ENCODE peak calls at places on chromosomes 4 and X, in four cellular contexts. One of them, this sample, is unnamed.
A peak's percentile ranks its signal among the peaks of the same experiment; 100 is the strongest.

GRCh38 chr4:125750827-125751466 is 436.2 kb downstream of the FAT4 start:
- DNase-seq in AG10803: peak; percentile 52
- DNase-seq in right atrium auricular region: no peak
- DNase-seq in ELR: peak; percentile 73
- DNase-seq in this sample: no peak

GRCh38 chr4:186149872-186150271 is 41.5 kb upstream of the CYP4V2 start:
- DNase-seq in AG10803: peak; percentile 19
- DNase-seq in right atrium auricular region: peak; percentile 88
- DNase-seq in ELR: no peak
- DNase-seq in this sample: no peak

GRCh38 chr4:24768604-24769003 is 26.8 kb upstream of the SOD3 start:
- DNase-seq in AG10803: no peak
- DNase-seq in right atrium auricular region: no peak
- DNase-seq in ELR: no peak
- DNase-seq in this sample: no peak

GRCh38 chr4:1369091-1369450 is 22.1 kb downstream of the UVSSA start:
- DNase-seq in AG10803: no peak
- DNase-seq in right atrium auricular region: no peak
- DNase-seq in ELR: no peak
- DNase-seq in this sample: no peak

GRCh38 chrX:124435616-124436015 is 89.3 kb downstream of the SH2D1A start:
- DNase-seq in AG10803: no peak
- DNase-seq in right atrium auricular region: no peak
- DNase-seq in ELR: no peak
- DNase-seq in this sample: no peak

GRCh38 chr4:116055857-116056827 is 942.7 kb upstream of the NDST4 start:
- DNase-seq in AG10803: no peak
- DNase-seq in right atrium auricular region: no peak
- DNase-seq in ELR: peak; percentile 24
- DNase-seq in this sample: no peak

GRCh38 chr4:4425696-4426095 is 38.8 kb downstream of the NSG1 start:
- DNase-seq in AG10803: no peak
- DNase-seq in right atrium auricular region: no peak
- DNase-seq in ELR: no peak
- DNase-seq in this sample: no peak

GRCh38 chr4:145589923-145590702 is 29.1 kb upstream of the MMAA start:
- DNase-seq in AG10803: no peak
- DNase-seq in right atrium auricular region: no peak
- DNase-seq in ELR: peak; percentile 6
- DNase-seq in this sample: no peak

GRCh38 chr4:61500883-61501282 is 300.8 kb downstream of the ADGRL3 start:
- DNase-seq in AG10803: no peak
- DNase-seq in right atrium auricular region: no peak
- DNase-seq in ELR: peak; percentile 22
- DNase-seq in this sample: no peak

GRCh38 chrX:134375691-134376090 is 84.3 kb upstream of the HPRT1 start:
- DNase-seq in AG10803: no peak
- DNase-seq in right atrium auricular region: no peak
- DNase-seq in ELR: no peak
- DNase-seq in this sample: no peak

GRCh38 chr4:153649572-153649991 is 34.5 kb upstream of the TLR2 start:
- DNase-seq in AG10803: peak; percentile 10
- DNase-seq in right atrium auricular region: no peak
- DNase-seq in ELR: peak; percentile 63
- DNase-seq in this sample: no peak

GRCh38 chr4:5018603-5019002 is 655 bp downstream of the CYTL1 start:
- DNase-seq in AG10803: no peak
- DNase-seq in right atrium auricular region: peak; percentile 48
- DNase-seq in ELR: no peak
- DNase-seq in this sample: no peak

GRCh38 chr4:47933798-47934197 is 19.4 kb upstream of the NFXL1 start:
- DNase-seq in AG10803: peak; percentile 51
- DNase-seq in right atrium auricular region: no peak
- DNase-seq in ELR: peak; percentile 64
- DNase-seq in this sample: no peak

GRCh38 chr4:40377462-40378385 is 42.6 kb downstream of the CHRNA9 start:
- DNase-seq in AG10803: peak; percentile 33
- DNase-seq in right atrium auricular region: no peak
- DNase-seq in ELR: peak; percentile 19
- DNase-seq in this sample: no peak

GRCh38 chr4:3368841-3369760 is 72.7 kb upstream of the HGFAC start:
- DNase-seq in AG10803: no peak
- DNase-seq in right atrium auricular region: peak; percentile 53
- DNase-seq in ELR: no peak
- DNase-seq in this sample: no peak

GRCh38 chr4:94576163-94576562 is 124.4 kb downstream of the PDLIM5 start:
- DNase-seq in AG10803: no peak
- DNase-seq in right atrium auricular region: no peak
- DNase-seq in ELR: no peak
- DNase-seq in this sample: no peak

GRCh38 chrX:19964017-19964710 is 26.7 kb downstream of the BCLAF3 start:
- DNase-seq in AG10803: no peak
- DNase-seq in right atrium auricular region: no peak
- DNase-seq in ELR: no peak
- DNase-seq in this sample: no peak

GRCh38 chr4:71941001-71941400 is 90.8 kb upstream of the NPFFR2 start:
- DNase-seq in AG10803: peak; percentile 17
- DNase-seq in right atrium auricular region: no peak
- DNase-seq in ELR: peak; percentile 57
- DNase-seq in this sample: no peak

GRCh38 chr4:41323186-41323585 is 66.5 kb downstream of the UCHL1 start:
- DNase-seq in AG10803: no peak
- DNase-seq in right atrium auricular region: no peak
- DNase-seq in ELR: no peak
- DNase-seq in this sample: no peak

GRCh38 chr4:45007499-45007898 is 281.1 kb upstream of the GNPDA2 start:
- DNase-seq in AG10803: no peak
- DNase-seq in right atrium auricular region: no peak
- DNase-seq in ELR: no peak
- DNase-seq in this sample: no peak

GRCh38 chr4:24395937-24396336 is 188.4 kb downstream of the DHX15 start:
- DNase-seq in AG10803: no peak
- DNase-seq in right atrium auricular region: no peak
- DNase-seq in ELR: no peak
- DNase-seq in this sample: no peak

GRCh38 chrX:103215768-103216085 is 819 bp downstream of the BEX4 start:
- DNase-seq in AG10803: no peak
- DNase-seq in right atrium auricular region: no peak
- DNase-seq in ELR: peak; percentile 7
- DNase-seq in this sample: no peak

GRCh38 chrX:70720721-70721120 is 187.8 kb downstream of the TEX11 start:
- DNase-seq in AG10803: no peak
- DNase-seq in right atrium auricular region: no peak
- DNase-seq in ELR: peak; percentile 34
- DNase-seq in this sample: no peak

GRCh38 chr4:41268024-41268423 is 11.3 kb downstream of the UCHL1 start:
- DNase-seq in AG10803: peak; percentile 9
- DNase-seq in right atrium auricular region: no peak
- DNase-seq in ELR: no peak
- DNase-seq in this sample: no peak

GRCh38 chr4:108851346-108851745 is 88.5 kb upstream of the ETNPPL start:
- DNase-seq in AG10803: peak; percentile 87
- DNase-seq in right atrium auricular region: no peak
- DNase-seq in ELR: no peak
- DNase-seq in this sample: no peak

GRCh38 chrX:37405954-37406353 is 56.8 kb downstream of the PRRG1 start:
- DNase-seq in AG10803: peak; percentile 32
- DNase-seq in right atrium auricular region: no peak
- DNase-seq in ELR: peak; percentile 1
- DNase-seq in this sample: no peak

GRCh38 chr4:122099896-122100295 is 52.2 kb upstream of the BLTP1 start:
- DNase-seq in AG10803: peak; percentile 25
- DNase-seq in right atrium auricular region: no peak
- DNase-seq in ELR: peak; percentile 61
- DNase-seq in this sample: no peak

GRCh38 chr4:169105620-169106019 is 95.6 kb upstream of the CBR4 start:
- DNase-seq in AG10803: no peak
- DNase-seq in right atrium auricular region: no peak
- DNase-seq in ELR: no peak
- DNase-seq in this sample: no peak

GRCh38 chrX:110159235-110159634 is 156.3 kb downstream of the TMEM164 start:
- DNase-seq in AG10803: no peak
- DNase-seq in right atrium auricular region: no peak
- DNase-seq in ELR: no peak
- DNase-seq in this sample: no peak

GRCh38 chr4:105196523-105197145 is 50.0 kb downstream of the TET2 start:
- DNase-seq in AG10803: no peak
- DNase-seq in right atrium auricular region: no peak
- DNase-seq in ELR: peak; percentile 40
- DNase-seq in this sample: no peak

GRCh38 chrX:134713618-134714107 is 55.4 kb upstream of the PLAC1 start:
- DNase-seq in AG10803: no peak
- DNase-seq in right atrium auricular region: no peak
- DNase-seq in ELR: no peak
- DNase-seq in this sample: no peak

GRCh38 chr4:99395595-99396364 is 39.4 kb downstream of the ADH7 start:
- DNase-seq in AG10803: peak; percentile 88
- DNase-seq in right atrium auricular region: no peak
- DNase-seq in ELR: no peak
- DNase-seq in this sample: no peak

GRCh38 chr4:165873298-165874071 is 448 bp downstream of the TLL1 start:
- DNase-seq in AG10803: peak; percentile 4
- DNase-seq in right atrium auricular region: no peak
- DNase-seq in ELR: peak; percentile 29
- DNase-seq in this sample: no peak